ENCODE peak calls at places on chromosomes 6 and 20, in eight cellular contexts. One of them, this sample, is unnamed.
A peak's percentile ranks its signal among the peaks of the same experiment; 100 is the strongest.

GRCh38 chr20:38601216-38602184 is at the start of gene ARHGAP40:
- DNase-seq in PC-9: peak; percentile 44
- DNase-seq in activated CD4-positive, alpha-beta T cell treated with anti-CD3 and anti-CD28 coated beads, Interleukin-2, amount 50 U/mL, for 1 hour: no peak
- DNase-seq in T-helper 1 cell: no peak
- DNase-seq in CD8-positive, alpha-beta T cell: no peak
- DNase-seq in stimulated activated CD8-positive, alpha-beta memory T cell treated with anti-CD3 and anti-CD28 coated beads, Interleukin-2, amount 100 ng/mL, for 48 hours: peak; percentile 10
- DNase-seq in NCI-H510A: no peak
- DNase-seq in T-helper 2 cell: no peak
- DNase-seq in this sample: no peak

GRCh38 chr6:132228894-132229293 is 172.4 kb downstream of the MOXD1 start:
- DNase-seq in CD8-positive, alpha-beta T cell: no peak
- DNase-seq in PC-9: no peak
- DNase-seq in T-helper 2 cell: no peak
- DNase-seq in activated CD4-positive, alpha-beta T cell treated with anti-CD3 and anti-CD28 coated beads, Interleukin-2, amount 50 U/mL, for 1 hour: no peak
- DNase-seq in T-helper 1 cell: no peak
- DNase-seq in stimulated activated CD8-positive, alpha-beta memory T cell treated with anti-CD3 and anti-CD28 coated beads, Interleukin-2, amount 100 ng/mL, for 48 hours: no peak
- DNase-seq in NCI-H510A: no peak
- DNase-seq in this sample: no peak

GRCh38 chr6:157229733-157230132 is 93.6 kb downstream of the TMEM242 start:
- DNase-seq in T-helper 2 cell: no peak
- DNase-seq in activated CD4-positive, alpha-beta T cell treated with anti-CD3 and anti-CD28 coated beads, Interleukin-2, amount 50 U/mL, for 1 hour: no peak
- DNase-seq in T-helper 1 cell: no peak
- DNase-seq in stimulated activated CD8-positive, alpha-beta memory T cell treated with anti-CD3 and anti-CD28 coated beads, Interleukin-2, amount 100 ng/mL, for 48 hours: no peak
- DNase-seq in CD8-positive, alpha-beta T cell: no peak
- DNase-seq in PC-9: no peak
- DNase-seq in NCI-H510A: peak; percentile 89
- DNase-seq in this sample: no peak

GRCh38 chr6:74519172-74519571 is 686.7 kb downstream of the COL12A1 start:
- DNase-seq in CD8-positive, alpha-beta T cell: no peak
- DNase-seq in T-helper 2 cell: no peak
- DNase-seq in NCI-H510A: no peak
- DNase-seq in stimulated activated CD8-positive, alpha-beta memory T cell treated with anti-CD3 and anti-CD28 coated beads, Interleukin-2, amount 100 ng/mL, for 48 hours: no peak
- DNase-seq in PC-9: no peak
- DNase-seq in T-helper 1 cell: no peak
- DNase-seq in activated CD4-positive, alpha-beta T cell treated with anti-CD3 and anti-CD28 coated beads, Interleukin-2, amount 50 U/mL, for 1 hour: no peak
- DNase-seq in this sample: no peak

GRCh38 chr20:3887870-3888614 is 1.1 kb upstream of the PANK2 start:
- DNase-seq in NCI-H510A: no peak
- DNase-seq in stimulated activated CD8-positive, alpha-beta memory T cell treated with anti-CD3 and anti-CD28 coated beads, Interleukin-2, amount 100 ng/mL, for 48 hours: no peak
- DNase-seq in T-helper 2 cell: no peak
- DNase-seq in activated CD4-positive, alpha-beta T cell treated with anti-CD3 and anti-CD28 coated beads, Interleukin-2, amount 50 U/mL, for 1 hour: no peak
- DNase-seq in CD8-positive, alpha-beta T cell: no peak
- DNase-seq in PC-9: no peak
- DNase-seq in T-helper 1 cell: no peak
- DNase-seq in this sample: no peak

GRCh38 chr20:48787861-48788375 is 39.9 kb downstream of the PREX1 start:
- DNase-seq in NCI-H510A: no peak
- DNase-seq in CD8-positive, alpha-beta T cell: no peak
- DNase-seq in T-helper 2 cell: no peak
- DNase-seq in activated CD4-positive, alpha-beta T cell treated with anti-CD3 and anti-CD28 coated beads, Interleukin-2, amount 50 U/mL, for 1 hour: no peak
- DNase-seq in stimulated activated CD8-positive, alpha-beta memory T cell treated with anti-CD3 and anti-CD28 coated beads, Interleukin-2, amount 100 ng/mL, for 48 hours: no peak
- DNase-seq in PC-9: no peak
- DNase-seq in T-helper 1 cell: no peak
- DNase-seq in this sample: no peak

GRCh38 chr6:39243809-39244208 is 14.5 kb upstream of the KCNK5 start:
- DNase-seq in PC-9: no peak
- DNase-seq in stimulated activated CD8-positive, alpha-beta memory T cell treated with anti-CD3 and anti-CD28 coated beads, Interleukin-2, amount 100 ng/mL, for 48 hours: no peak
- DNase-seq in T-helper 1 cell: no peak
- DNase-seq in activated CD4-positive, alpha-beta T cell treated with anti-CD3 and anti-CD28 coated beads, Interleukin-2, amount 50 U/mL, for 1 hour: no peak
- DNase-seq in NCI-H510A: no peak
- DNase-seq in T-helper 2 cell: no peak
- DNase-seq in CD8-positive, alpha-beta T cell: no peak
- DNase-seq in this sample: no peak

GRCh38 chr6:12602342-12602741 is 114.2 kb upstream of the PHACTR1 start:
- DNase-seq in stimulated activated CD8-positive, alpha-beta memory T cell treated with anti-CD3 and anti-CD28 coated beads, Interleukin-2, amount 100 ng/mL, for 48 hours: no peak
- DNase-seq in activated CD4-positive, alpha-beta T cell treated with anti-CD3 and anti-CD28 coated beads, Interleukin-2, amount 50 U/mL, for 1 hour: no peak
- DNase-seq in T-helper 2 cell: no peak
- DNase-seq in T-helper 1 cell: no peak
- DNase-seq in CD8-positive, alpha-beta T cell: no peak
- DNase-seq in NCI-H510A: no peak
- DNase-seq in PC-9: peak; percentile 11
- DNase-seq in this sample: no peak

GRCh38 chr6:106158816-106159215 is 72.7 kb downstream of the PRDM1 start:
- DNase-seq in T-helper 2 cell: no peak
- DNase-seq in T-helper 1 cell: no peak
- DNase-seq in PC-9: no peak
- DNase-seq in stimulated activated CD8-positive, alpha-beta memory T cell treated with anti-CD3 and anti-CD28 coated beads, Interleukin-2, amount 100 ng/mL, for 48 hours: no peak
- DNase-seq in CD8-positive, alpha-beta T cell: no peak
- DNase-seq in activated CD4-positive, alpha-beta T cell treated with anti-CD3 and anti-CD28 coated beads, Interleukin-2, amount 50 U/mL, for 1 hour: no peak
- DNase-seq in NCI-H510A: no peak
- DNase-seq in this sample: no peak

GRCh38 chr6:158911746-158912158 is 88.2 kb downstream of the RSPH3 start:
- DNase-seq in T-helper 2 cell: no peak
- DNase-seq in activated CD4-positive, alpha-beta T cell treated with anti-CD3 and anti-CD28 coated beads, Interleukin-2, amount 50 U/mL, for 1 hour: no peak
- DNase-seq in T-helper 1 cell: no peak
- DNase-seq in PC-9: peak; percentile 68
- DNase-seq in CD8-positive, alpha-beta T cell: peak; percentile 15
- DNase-seq in stimulated activated CD8-positive, alpha-beta memory T cell treated with anti-CD3 and anti-CD28 coated beads, Interleukin-2, amount 100 ng/mL, for 48 hours: peak; percentile 15
- DNase-seq in NCI-H510A: no peak
- DNase-seq in this sample: peak; percentile 23

GRCh38 chr20:57474816-57475215 is 50.1 kb downstream of the CTCFL start:
- DNase-seq in NCI-H510A: no peak
- DNase-seq in CD8-positive, alpha-beta T cell: no peak
- DNase-seq in stimulated activated CD8-positive, alpha-beta memory T cell treated with anti-CD3 and anti-CD28 coated beads, Interleukin-2, amount 100 ng/mL, for 48 hours: no peak
- DNase-seq in T-helper 1 cell: no peak
- DNase-seq in T-helper 2 cell: no peak
- DNase-seq in activated CD4-positive, alpha-beta T cell treated with anti-CD3 and anti-CD28 coated beads, Interleukin-2, amount 50 U/mL, for 1 hour: no peak
- DNase-seq in PC-9: no peak
- DNase-seq in this sample: no peak

GRCh38 chr6:107803957-107804356 is 20.2 kb downstream of the SCML4 start:
- DNase-seq in T-helper 2 cell: no peak
- DNase-seq in activated CD4-positive, alpha-beta T cell treated with anti-CD3 and anti-CD28 coated beads, Interleukin-2, amount 50 U/mL, for 1 hour: no peak
- DNase-seq in PC-9: no peak
- DNase-seq in NCI-H510A: no peak
- DNase-seq in T-helper 1 cell: no peak
- DNase-seq in stimulated activated CD8-positive, alpha-beta memory T cell treated with anti-CD3 and anti-CD28 coated beads, Interleukin-2, amount 100 ng/mL, for 48 hours: no peak
- DNase-seq in CD8-positive, alpha-beta T cell: no peak
- DNase-seq in this sample: no peak

GRCh38 chr6:122736606-122737005 is 42.9 kb upstream of the FABP7 start:
- DNase-seq in PC-9: no peak
- DNase-seq in CD8-positive, alpha-beta T cell: no peak
- DNase-seq in T-helper 1 cell: no peak
- DNase-seq in T-helper 2 cell: no peak
- DNase-seq in activated CD4-positive, alpha-beta T cell treated with anti-CD3 and anti-CD28 coated beads, Interleukin-2, amount 50 U/mL, for 1 hour: no peak
- DNase-seq in stimulated activated CD8-positive, alpha-beta memory T cell treated with anti-CD3 and anti-CD28 coated beads, Interleukin-2, amount 100 ng/mL, for 48 hours: no peak
- DNase-seq in NCI-H510A: no peak
- DNase-seq in this sample: no peak

GRCh38 chr6:29776684-29777083 is 50.9 kb upstream of the HLA-G start:
- DNase-seq in NCI-H510A: no peak
- DNase-seq in stimulated activated CD8-positive, alpha-beta memory T cell treated with anti-CD3 and anti-CD28 coated beads, Interleukin-2, amount 100 ng/mL, for 48 hours: no peak
- DNase-seq in activated CD4-positive, alpha-beta T cell treated with anti-CD3 and anti-CD28 coated beads, Interleukin-2, amount 50 U/mL, for 1 hour: no peak
- DNase-seq in PC-9: no peak
- DNase-seq in CD8-positive, alpha-beta T cell: no peak
- DNase-seq in T-helper 1 cell: no peak
- DNase-seq in T-helper 2 cell: no peak
- DNase-seq in this sample: no peak

GRCh38 chr6:159842035-159842434 is 42.0 kb downstream of the PNLDC1 start:
- DNase-seq in CD8-positive, alpha-beta T cell: no peak
- DNase-seq in NCI-H510A: no peak
- DNase-seq in T-helper 1 cell: no peak
- DNase-seq in activated CD4-positive, alpha-beta T cell treated with anti-CD3 and anti-CD28 coated beads, Interleukin-2, amount 50 U/mL, for 1 hour: no peak
- DNase-seq in T-helper 2 cell: no peak
- DNase-seq in stimulated activated CD8-positive, alpha-beta memory T cell treated with anti-CD3 and anti-CD28 coated beads, Interleukin-2, amount 100 ng/mL, for 48 hours: no peak
- DNase-seq in PC-9: no peak
- DNase-seq in this sample: no peak

GRCh38 chr6:43845646-43846045 is 75.6 kb downstream of the VEGFA start:
- DNase-seq in PC-9: no peak
- DNase-seq in CD8-positive, alpha-beta T cell: no peak
- DNase-seq in T-helper 1 cell: no peak
- DNase-seq in NCI-H510A: no peak
- DNase-seq in activated CD4-positive, alpha-beta T cell treated with anti-CD3 and anti-CD28 coated beads, Interleukin-2, amount 50 U/mL, for 1 hour: no peak
- DNase-seq in T-helper 2 cell: no peak
- DNase-seq in stimulated activated CD8-positive, alpha-beta memory T cell treated with anti-CD3 and anti-CD28 coated beads, Interleukin-2, amount 100 ng/mL, for 48 hours: no peak
- DNase-seq in this sample: no peak

GRCh38 chr6:43037706-43038105 is 15.9 kb downstream of the CUL7 start:
- DNase-seq in activated CD4-positive, alpha-beta T cell treated with anti-CD3 and anti-CD28 coated beads, Interleukin-2, amount 50 U/mL, for 1 hour: no peak
- DNase-seq in T-helper 1 cell: no peak
- DNase-seq in CD8-positive, alpha-beta T cell: no peak
- DNase-seq in PC-9: no peak
- DNase-seq in stimulated activated CD8-positive, alpha-beta memory T cell treated with anti-CD3 and anti-CD28 coated beads, Interleukin-2, amount 100 ng/mL, for 48 hours: no peak
- DNase-seq in NCI-H510A: no peak
- DNase-seq in T-helper 2 cell: no peak
- DNase-seq in this sample: no peak

GRCh38 chr6:149897855-149898744 is at the start of gene RAET1E:
- DNase-seq in T-helper 2 cell: no peak
- DNase-seq in NCI-H510A: no peak
- DNase-seq in activated CD4-positive, alpha-beta T cell treated with anti-CD3 and anti-CD28 coated beads, Interleukin-2, amount 50 U/mL, for 1 hour: no peak
- DNase-seq in PC-9: no peak
- DNase-seq in T-helper 1 cell: no peak
- DNase-seq in stimulated activated CD8-positive, alpha-beta memory T cell treated with anti-CD3 and anti-CD28 coated beads, Interleukin-2, amount 100 ng/mL, for 48 hours: no peak
- DNase-seq in CD8-positive, alpha-beta T cell: no peak
- DNase-seq in this sample: no peak

GRCh38 chr6:165580139-165580538 is 82.9 kb downstream of the PDE10A start:
- DNase-seq in stimulated activated CD8-positive, alpha-beta memory T cell treated with anti-CD3 and anti-CD28 coated beads, Interleukin-2, amount 100 ng/mL, for 48 hours: no peak
- DNase-seq in NCI-H510A: no peak
- DNase-seq in T-helper 1 cell: no peak
- DNase-seq in CD8-positive, alpha-beta T cell: no peak
- DNase-seq in activated CD4-positive, alpha-beta T cell treated with anti-CD3 and anti-CD28 coated beads, Interleukin-2, amount 50 U/mL, for 1 hour: no peak
- DNase-seq in PC-9: no peak
- DNase-seq in T-helper 2 cell: no peak
- DNase-seq in this sample: no peak

GRCh38 chr6:99613398-99613704 is 6.7 kb downstream of the PRDM13 start:
- DNase-seq in CD8-positive, alpha-beta T cell: no peak
- DNase-seq in NCI-H510A: peak; percentile 37
- DNase-seq in PC-9: no peak
- DNase-seq in activated CD4-positive, alpha-beta T cell treated with anti-CD3 and anti-CD28 coated beads, Interleukin-2, amount 50 U/mL, for 1 hour: no peak
- DNase-seq in T-helper 2 cell: no peak
- DNase-seq in stimulated activated CD8-positive, alpha-beta memory T cell treated with anti-CD3 and anti-CD28 coated beads, Interleukin-2, amount 100 ng/mL, for 48 hours: no peak
- DNase-seq in T-helper 1 cell: no peak
- DNase-seq in this sample: no peak

GRCh38 chr6:134093007-134093573 is 40.7 kb upstream of the SLC2A12 start:
- DNase-seq in PC-9: no peak
- DNase-seq in NCI-H510A: no peak
- DNase-seq in T-helper 1 cell: no peak
- DNase-seq in CD8-positive, alpha-beta T cell: no peak
- DNase-seq in stimulated activated CD8-positive, alpha-beta memory T cell treated with anti-CD3 and anti-CD28 coated beads, Interleukin-2, amount 100 ng/mL, for 48 hours: no peak
- DNase-seq in T-helper 2 cell: no peak
- DNase-seq in activated CD4-positive, alpha-beta T cell treated with anti-CD3 and anti-CD28 coated beads, Interleukin-2, amount 50 U/mL, for 1 hour: no peak
- DNase-seq in this sample: no peak

GRCh38 chr20:20562507-20562906 is 149.9 kb downstream of the RALGAPA2 start:
- DNase-seq in CD8-positive, alpha-beta T cell: no peak
- DNase-seq in T-helper 1 cell: no peak
- DNase-seq in PC-9: no peak
- DNase-seq in stimulated activated CD8-positive, alpha-beta memory T cell treated with anti-CD3 and anti-CD28 coated beads, Interleukin-2, amount 100 ng/mL, for 48 hours: no peak
- DNase-seq in activated CD4-positive, alpha-beta T cell treated with anti-CD3 and anti-CD28 coated beads, Interleukin-2, amount 50 U/mL, for 1 hour: no peak
- DNase-seq in T-helper 2 cell: no peak
- DNase-seq in NCI-H510A: no peak
- DNase-seq in this sample: no peak

GRCh38 chr6:105757512-105758200 is 328.5 kb upstream of the PRDM1 start:
- DNase-seq in PC-9: no peak
- DNase-seq in CD8-positive, alpha-beta T cell: no peak
- DNase-seq in T-helper 2 cell: no peak
- DNase-seq in T-helper 1 cell: no peak
- DNase-seq in stimulated activated CD8-positive, alpha-beta memory T cell treated with anti-CD3 and anti-CD28 coated beads, Interleukin-2, amount 100 ng/mL, for 48 hours: no peak
- DNase-seq in activated CD4-positive, alpha-beta T cell treated with anti-CD3 and anti-CD28 coated beads, Interleukin-2, amount 50 U/mL, for 1 hour: no peak
- DNase-seq in NCI-H510A: no peak
- DNase-seq in this sample: no peak

GRCh38 chr20:10673831-10674683 is at the start of gene JAG1:
- DNase-seq in NCI-H510A: peak; percentile 93
- DNase-seq in T-helper 2 cell: no peak
- DNase-seq in T-helper 1 cell: peak; percentile 29
- DNase-seq in stimulated activated CD8-positive, alpha-beta memory T cell treated with anti-CD3 and anti-CD28 coated beads, Interleukin-2, amount 100 ng/mL, for 48 hours: peak; percentile 65
- DNase-seq in activated CD4-positive, alpha-beta T cell treated with anti-CD3 and anti-CD28 coated beads, Interleukin-2, amount 50 U/mL, for 1 hour: peak; percentile 26
- DNase-seq in PC-9: peak; percentile 97
- DNase-seq in CD8-positive, alpha-beta T cell: peak; percentile 16
- DNase-seq in this sample: peak; percentile 81

GRCh38 chr6:170143401-170144150 is 147.3 kb downstream of the DLL1 start:
- DNase-seq in T-helper 1 cell: no peak
- DNase-seq in activated CD4-positive, alpha-beta T cell treated with anti-CD3 and anti-CD28 coated beads, Interleukin-2, amount 50 U/mL, for 1 hour: no peak
- DNase-seq in CD8-positive, alpha-beta T cell: no peak
- DNase-seq in PC-9: no peak
- DNase-seq in NCI-H510A: no peak
- DNase-seq in T-helper 2 cell: no peak
- DNase-seq in stimulated activated CD8-positive, alpha-beta memory T cell treated with anti-CD3 and anti-CD28 coated beads, Interleukin-2, amount 100 ng/mL, for 48 hours: no peak
- DNase-seq in this sample: peak; percentile 8

GRCh38 chr6:17242087-17242486 is 39.1 kb upstream of the RBM24 start:
- DNase-seq in stimulated activated CD8-positive, alpha-beta memory T cell treated with anti-CD3 and anti-CD28 coated beads, Interleukin-2, amount 100 ng/mL, for 48 hours: no peak
- DNase-seq in activated CD4-positive, alpha-beta T cell treated with anti-CD3 and anti-CD28 coated beads, Interleukin-2, amount 50 U/mL, for 1 hour: no peak
- DNase-seq in CD8-positive, alpha-beta T cell: no peak
- DNase-seq in T-helper 1 cell: no peak
- DNase-seq in NCI-H510A: no peak
- DNase-seq in PC-9: no peak
- DNase-seq in T-helper 2 cell: no peak
- DNase-seq in this sample: no peak

GRCh38 chr20:46344488-46345162 is 36.3 kb upstream of the CDH22 start:
- DNase-seq in T-helper 2 cell: no peak
- DNase-seq in CD8-positive, alpha-beta T cell: no peak
- DNase-seq in T-helper 1 cell: no peak
- DNase-seq in stimulated activated CD8-positive, alpha-beta memory T cell treated with anti-CD3 and anti-CD28 coated beads, Interleukin-2, amount 100 ng/mL, for 48 hours: no peak
- DNase-seq in NCI-H510A: no peak
- DNase-seq in PC-9: no peak
- DNase-seq in activated CD4-positive, alpha-beta T cell treated with anti-CD3 and anti-CD28 coated beads, Interleukin-2, amount 50 U/mL, for 1 hour: no peak
- DNase-seq in this sample: no peak

GRCh38 chr20:61662226-61662945 is 403.3 kb downstream of the TAF4 start:
- DNase-seq in T-helper 1 cell: no peak
- DNase-seq in NCI-H510A: no peak
- DNase-seq in CD8-positive, alpha-beta T cell: no peak
- DNase-seq in T-helper 2 cell: no peak
- DNase-seq in stimulated activated CD8-positive, alpha-beta memory T cell treated with anti-CD3 and anti-CD28 coated beads, Interleukin-2, amount 100 ng/mL, for 48 hours: no peak
- DNase-seq in activated CD4-positive, alpha-beta T cell treated with anti-CD3 and anti-CD28 coated beads, Interleukin-2, amount 50 U/mL, for 1 hour: no peak
- DNase-seq in PC-9: no peak
- DNase-seq in this sample: no peak

GRCh38 chr20:61127311-61128044 is 124.6 kb upstream of the CDH4 start:
- DNase-seq in T-helper 2 cell: no peak
- DNase-seq in CD8-positive, alpha-beta T cell: no peak
- DNase-seq in PC-9: no peak
- DNase-seq in stimulated activated CD8-positive, alpha-beta memory T cell treated with anti-CD3 and anti-CD28 coated beads, Interleukin-2, amount 100 ng/mL, for 48 hours: no peak
- DNase-seq in T-helper 1 cell: no peak
- DNase-seq in activated CD4-positive, alpha-beta T cell treated with anti-CD3 and anti-CD28 coated beads, Interleukin-2, amount 50 U/mL, for 1 hour: no peak
- DNase-seq in NCI-H510A: no peak
- DNase-seq in this sample: no peak

GRCh38 chr6:134009876-134010275 is 42.5 kb downstream of the SLC2A12 start:
- DNase-seq in T-helper 2 cell: no peak
- DNase-seq in NCI-H510A: no peak
- DNase-seq in CD8-positive, alpha-beta T cell: no peak
- DNase-seq in activated CD4-positive, alpha-beta T cell treated with anti-CD3 and anti-CD28 coated beads, Interleukin-2, amount 50 U/mL, for 1 hour: no peak
- DNase-seq in stimulated activated CD8-positive, alpha-beta memory T cell treated with anti-CD3 and anti-CD28 coated beads, Interleukin-2, amount 100 ng/mL, for 48 hours: no peak
- DNase-seq in T-helper 1 cell: no peak
- DNase-seq in PC-9: no peak
- DNase-seq in this sample: no peak

GRCh38 chr6:125002090-125002741 is 40.0 kb downstream of the RNF217 start:
- DNase-seq in PC-9: no peak
- DNase-seq in stimulated activated CD8-positive, alpha-beta memory T cell treated with anti-CD3 and anti-CD28 coated beads, Interleukin-2, amount 100 ng/mL, for 48 hours: no peak
- DNase-seq in CD8-positive, alpha-beta T cell: no peak
- DNase-seq in T-helper 1 cell: no peak
- DNase-seq in NCI-H510A: no peak
- DNase-seq in activated CD4-positive, alpha-beta T cell treated with anti-CD3 and anti-CD28 coated beads, Interleukin-2, amount 50 U/mL, for 1 hour: no peak
- DNase-seq in T-helper 2 cell: no peak
- DNase-seq in this sample: no peak

GRCh38 chr6:41605649-41606048 is 32.6 kb upstream of the MDFI start:
- DNase-seq in PC-9: no peak
- DNase-seq in T-helper 2 cell: no peak
- DNase-seq in CD8-positive, alpha-beta T cell: no peak
- DNase-seq in stimulated activated CD8-positive, alpha-beta memory T cell treated with anti-CD3 and anti-CD28 coated beads, Interleukin-2, amount 100 ng/mL, for 48 hours: no peak
- DNase-seq in activated CD4-positive, alpha-beta T cell treated with anti-CD3 and anti-CD28 coated beads, Interleukin-2, amount 50 U/mL, for 1 hour: no peak
- DNase-seq in T-helper 1 cell: no peak
- DNase-seq in NCI-H510A: no peak
- DNase-seq in this sample: no peak

GRCh38 chr20:7231303-7231702 is 463.8 kb downstream of the BMP2 start:
- DNase-seq in T-helper 1 cell: no peak
- DNase-seq in stimulated activated CD8-positive, alpha-beta memory T cell treated with anti-CD3 and anti-CD28 coated beads, Interleukin-2, amount 100 ng/mL, for 48 hours: no peak
- DNase-seq in activated CD4-positive, alpha-beta T cell treated with anti-CD3 and anti-CD28 coated beads, Interleukin-2, amount 50 U/mL, for 1 hour: no peak
- DNase-seq in CD8-positive, alpha-beta T cell: no peak
- DNase-seq in PC-9: no peak
- DNase-seq in NCI-H510A: no peak
- DNase-seq in T-helper 2 cell: no peak
- DNase-seq in this sample: no peak

GRCh38 chr6:121158924-121159323 is 175.4 kb downstream of the TBC1D32 start:
- DNase-seq in T-helper 2 cell: no peak
- DNase-seq in PC-9: no peak
- DNase-seq in NCI-H510A: no peak
- DNase-seq in T-helper 1 cell: no peak
- DNase-seq in stimulated activated CD8-positive, alpha-beta memory T cell treated with anti-CD3 and anti-CD28 coated beads, Interleukin-2, amount 100 ng/mL, for 48 hours: no peak
- DNase-seq in CD8-positive, alpha-beta T cell: no peak
- DNase-seq in activated CD4-positive, alpha-beta T cell treated with anti-CD3 and anti-CD28 coated beads, Interleukin-2, amount 50 U/mL, for 1 hour: no peak
- DNase-seq in this sample: no peak